ENCODE peak calls at places on chromosome 3, in six cellular contexts. E, S, H, F, V and L are unnamed samples.
A peak's percentile ranks its signal among the peaks of the same experiment; 100 is the strongest.

GRCh38 chr3:34011171-34012101 is 213.0 kb downstream of the PDCD6IP start:
- DNase-seq in E (peak; percentile 14), S (no peak), H (no peak), F (no peak), V (no peak), L (no peak)

GRCh38 chr3:72797773-72798543 is 50.3 kb downstream of the SHQ1 start:
- DNase-seq in E (peak; percentile 64), S (no peak), H (no peak), F (no peak), V (peak; percentile 83), L (no peak)

GRCh38 chr3:175193815-175194518 is 334.8 kb downstream of the NAALADL2 start:
- DNase-seq in E (no peak), S (peak; percentile 46), H (no peak), F (no peak), V (no peak), L (no peak)

GRCh38 chr3:179671709-179672337 is 19.0 kb downstream of the USP13 start:
- DNase-seq in E (no peak), S (no peak), H (no peak), F (no peak), V (no peak), L (no peak)

GRCh38 chr3:152405915-152406802 is 137.4 kb downstream of the MBNL1 start:
- DNase-seq in E (no peak), S (no peak), H (no peak), F (no peak), V (no peak), L (no peak)

GRCh38 chr3:170745211-170745718 is 124.7 kb downstream of the RPL22L1 start:
- DNase-seq in E (peak; percentile 87), S (no peak), H (no peak), F (no peak), V (no peak), L (no peak)

GRCh38 chr3:66428733-66429132 is 72.1 kb downstream of the LRIG1 start:
- DNase-seq in E (peak; percentile 91), S (peak; percentile 60), H (peak; percentile 81), F (peak; percentile 68), V (peak; percentile 82), L (peak; percentile 94)

GRCh38 chr3:51980253-51980652 is 3.1 kb upstream of the ACY1 start:
- DNase-seq in E (no peak), S (no peak), H (no peak), F (no peak), V (no peak), L (no peak)

GRCh38 chr3:174016186-174016585 is 618.6 kb downstream of the NLGN1 start:
- DNase-seq in E (peak; percentile 61), S (no peak), H (no peak), F (no peak), V (no peak), L (no peak)

GRCh38 chr3:14210843-14211594 is 32.4 kb downstream of the LSM3 start:
- DNase-seq in E (peak; percentile 79), S (no peak), H (no peak), F (no peak), V (no peak), L (no peak)

GRCh38 chr3:176953106-176954080 is 243.9 kb downstream of the TBL1XR1 start:
- DNase-seq in E (no peak), S (no peak), H (no peak), F (peak; percentile 82), V (peak; percentile 84), L (peak; percentile 54)

GRCh38 chr3:143201066-143201465 is 81.5 kb downstream of the CHST2 start:
- DNase-seq in E (no peak), S (no peak), H (no peak), F (no peak), V (no peak), L (no peak)

GRCh38 chr3:136787226-136787793 is 31.6 kb upstream of the SLC35G2 start:
- DNase-seq in E (no peak), S (peak; percentile 22), H (no peak), F (peak; percentile 19), V (no peak), L (no peak)

GRCh38 chr3:181383760-181384159 is 328.0 kb upstream of the SOX2 start:
- DNase-seq in E (no peak), S (no peak), H (no peak), F (no peak), V (no peak), L (no peak)

GRCh38 chr3:157159037-157159761 is 748 bp downstream of the CCNL1 start:
- DNase-seq in E (peak; percentile 54), S (peak; percentile 26), H (peak; percentile 91), F (peak; percentile 65), V (peak; percentile 87), L (peak; percentile 51)

GRCh38 chr3:101377209-101377608 is 56.8 kb upstream of the IMPG2 start:
- DNase-seq in E (no peak), S (no peak), H (no peak), F (no peak), V (no peak), L (no peak)

GRCh38 chr3:72144773-72145505 is 360.0 kb upstream of the PROK2 start:
- DNase-seq in E (no peak), S (no peak), H (no peak), F (no peak), V (no peak), L (no peak)

GRCh38 chr3:170487091-170487490 is 68.4 kb downstream of the CLDN11 start:
- DNase-seq in E (no peak), S (no peak), H (no peak), F (no peak), V (no peak), L (no peak)

GRCh38 chr3:138861755-138862333 is 27.1 kb upstream of the PIK3CB start:
- DNase-seq in E (no peak), S (no peak), H (no peak), F (no peak), V (no peak), L (no peak)

GRCh38 chr3:58565621-58566397 is 11.4 kb downstream of the FAM107A start:
- DNase-seq in E (no peak), S (no peak), H (peak; percentile 48), F (peak; percentile 14), V (peak; percentile 60), L (no peak)

GRCh38 chr3:108818404-108818803 is 4.2 kb upstream of the TRAT1 start:
- DNase-seq in E (peak; percentile 57), S (no peak), H (no peak), F (peak; percentile 61), V (no peak), L (no peak)

GRCh38 chr3:115072265-115073008 is 74.7 kb downstream of the ZBTB20 start:
- DNase-seq in E (no peak), S (no peak), H (no peak), F (no peak), V (no peak), L (no peak)

GRCh38 chr3:170324962-170325361 is 32.6 kb upstream of the SKIL start:
- DNase-seq in E (no peak), S (no peak), H (no peak), F (no peak), V (no peak), L (no peak)

GRCh38 chr3:111471851-111472250 is 70.1 kb upstream of the CD96 start:
- DNase-seq in E (no peak), S (no peak), H (no peak), F (no peak), V (no peak), L (no peak)

GRCh38 chr3:121995190-121996137 is 26.6 kb downstream of the ILDR1 start:
- DNase-seq in E (peak; percentile 30), S (peak; percentile 26), H (peak; percentile 78), F (peak; percentile 77), V (no peak), L (peak; percentile 49)

GRCh38 chr3:122052968-122053367 is 2.2 kb upstream of the CD86 start:
- DNase-seq in E (no peak), S (no peak), H (no peak), F (no peak), V (no peak), L (no peak)

GRCh38 chr3:113339616-113340244 is 101.6 kb downstream of the CFAP44 start:
- DNase-seq in E (peak; percentile 0), S (no peak), H (no peak), F (no peak), V (no peak), L (no peak)

GRCh38 chr3:134704556-134704955 is 53.7 kb upstream of the KY start:
- DNase-seq in E (no peak), S (no peak), H (no peak), F (no peak), V (no peak), L (no peak)

GRCh38 chr3:156694536-156694935 is 20.1 kb downstream of the TIPARP start:
- DNase-seq in E (no peak), S (no peak), H (no peak), F (no peak), V (no peak), L (no peak)

GRCh38 chr3:171842864-171843511 is at the start of gene TMEM212:
- DNase-seq in E (no peak), S (no peak), H (no peak), F (no peak), V (no peak), L (no peak)

GRCh38 chr3:134677987-134678308 is 27.1 kb upstream of the KY start:
- DNase-seq in E (no peak), S (no peak), H (no peak), F (no peak), V (no peak), L (no peak)

GRCh38 chr3:129278970-129279906 is 568 bp downstream of the HMCES start:
- DNase-seq in E (peak; percentile 64), S (peak; percentile 19), H (peak; percentile 85), F (peak; percentile 40), V (no peak), L (no peak)

GRCh38 chr3:104810896-104811295 is 555.8 kb upstream of the ALCAM start:
- DNase-seq in E (no peak), S (no peak), H (no peak), F (no peak), V (no peak), L (peak; percentile 5)

GRCh38 chr3:98188553-98188952 is 22.1 kb downstream of the OR5H15 start:
- DNase-seq in E (peak; percentile 18), S (peak; percentile 15), H (no peak), F (no peak), V (no peak), L (no peak)

GRCh38 chr3:159260049-159260662 is 458.3 kb downstream of the MFSD1 start:
- DNase-seq in E (peak; percentile 59), S (peak; percentile 50), H (no peak), F (peak; percentile 58), V (no peak), L (peak; percentile 33)